ENCODE peak calls at places on chromosomes 13 and 19, in ten cellular contexts. H, Z, P, C, Y, F, R, W, N and O are unnamed samples.

GRCh38 chr19:46211201-46211881 is 18.2 kb upstream of the IGFL1 start:
- DNase-seq in N (peak), H (peak), R (peak), P (peak), C (no peak), W (no peak), F (no peak), Z (no peak), Y (no peak), O (no peak)

GRCh38 chr13:29887651-29888050 is 37.2 kb upstream of the UBL3 start:
- DNase-seq in F (no peak), Y (no peak), W (no peak), N (no peak), P (no peak), H (no peak), C (no peak), R (no peak), Z (no peak), O (no peak)

GRCh38 chr13:51785592-51786424 is 18.2 kb downstream of the DHRS12 start:
- DNase-seq in N (peak), F (peak), P (peak), Y (peak), W (peak), Z (peak), C (no peak), H (no peak), R (peak), O (no peak)

GRCh38 chr13:114099191-114099590 is 33.2 kb downstream of the RASA3 start:
- DNase-seq in H (peak), F (peak), C (peak), W (peak), P (peak), N (no peak), Z (peak), Y (peak), R (peak), O (peak)

GRCh38 chr13:86870388-86870966 is 800.7 kb upstream of the SLITRK5 start:
- DNase-seq in P (no peak), N (no peak), C (no peak), Y (no peak), F (peak), H (peak), W (peak), R (no peak), Z (no peak), O (no peak)

GRCh38 chr19:32457540-32457939 is 52.0 kb downstream of the DPY19L3 start:
- DNase-seq in C (no peak), Y (no peak), R (no peak), W (no peak), N (no peak), H (no peak), P (no peak), F (no peak), Z (no peak), O (no peak)

GRCh38 chr13:110265682-110266430 is 41.1 kb downstream of the COL4A1 start:
- DNase-seq in Z (no peak), R (peak), F (no peak), N (no peak), W (no peak), Y (no peak), P (no peak), H (no peak), C (no peak), O (no peak)

GRCh38 chr13:93477238-93477637 is 250.6 kb downstream of the GPC6 start:
- DNase-seq in R (no peak), P (no peak), W (no peak), Z (no peak), Y (no peak), N (no peak), F (no peak), C (no peak), H (no peak), O (no peak)

GRCh38 chr13:51644649-51645048 is 60.4 kb downstream of the WDFY2 start:
- DNase-seq in P (no peak), H (peak), N (no peak), C (peak), Y (no peak), W (peak), F (no peak), R (no peak), Z (no peak), O (no peak)

GRCh38 chr19:42113641-42114348 is 18.5 kb downstream of the POU2F2 start:
- DNase-seq in N (peak), P (no peak), F (no peak), C (no peak), Z (no peak), R (peak), W (peak), H (peak), Y (no peak), O (no peak)
- TF ChIP-seq CTCF in N (peak), P (no peak), F (peak), C (no peak), Z (no peak), R (no peak), W (peak), H (peak), Y (no peak), O (no peak)

GRCh38 chr19:56567274-56568120 is at the start of gene ZNF470:
- DNase-seq in W (peak), N (peak), R (peak), C (peak), F (peak), Z (peak), H (peak), P (peak), Y (peak), O (peak)
- TF ChIP-seq POLR2A in W (no peak), N (peak), R (peak), C (peak), F (no peak), Z (peak), H (peak), P (no peak), Y (peak), O (no peak)

GRCh38 chr19:47422417-47423163 is 3.3 kb upstream of the MEIS3 start:
- DNase-seq in H (no peak), R (no peak), P (no peak), Y (no peak), W (no peak), N (no peak), Z (no peak), F (no peak), C (no peak), O (no peak)
- TF ChIP-seq CTCF in H (no peak), R (no peak), P (no peak), Y (no peak), W (no peak), N (no peak), Z (no peak), F (no peak), C (no peak), O (no peak)

GRCh38 chr19:1206733-1207301 is 1.2 kb downstream of the STK11 start:
- DNase-seq in P (peak), R (no peak), Z (peak), Y (no peak), H (peak), C (peak), W (peak), F (peak), N (no peak), O (no peak)

GRCh38 chr19:1206063-1206732 is 620 bp downstream of the STK11 start:
- DNase-seq in R (no peak), H (no peak), W (no peak), Z (peak), P (no peak), N (no peak), Y (no peak), F (no peak), C (peak), O (no peak)

GRCh38 chr19:1210227-1210538 is 4.6 kb downstream of the STK11 start:
- DNase-seq in W (no peak), H (no peak), Y (no peak), R (peak), C (peak), F (no peak), N (no peak), Z (no peak), P (no peak), O (no peak)

GRCh38 chr19:1199531-1199930 is 6.0 kb upstream of the STK11 start:
- DNase-seq in R (no peak), C (no peak), H (no peak), W (no peak), Y (no peak), Z (no peak), F (no peak), P (no peak), N (no peak), O (no peak)

GRCh38 chr19:1205114-1206062 is at the start of gene STK11:
- DNase-seq in F (peak), C (peak), P (peak), H (peak), Z (peak), Y (peak), W (peak), R (peak), N (peak), O (peak)
- TF ChIP-seq POLR2A in F (peak), C (peak), P (peak), H (peak), Z (peak), Y (peak), W (peak), R (peak), N (peak), O (no peak)

DNA sequence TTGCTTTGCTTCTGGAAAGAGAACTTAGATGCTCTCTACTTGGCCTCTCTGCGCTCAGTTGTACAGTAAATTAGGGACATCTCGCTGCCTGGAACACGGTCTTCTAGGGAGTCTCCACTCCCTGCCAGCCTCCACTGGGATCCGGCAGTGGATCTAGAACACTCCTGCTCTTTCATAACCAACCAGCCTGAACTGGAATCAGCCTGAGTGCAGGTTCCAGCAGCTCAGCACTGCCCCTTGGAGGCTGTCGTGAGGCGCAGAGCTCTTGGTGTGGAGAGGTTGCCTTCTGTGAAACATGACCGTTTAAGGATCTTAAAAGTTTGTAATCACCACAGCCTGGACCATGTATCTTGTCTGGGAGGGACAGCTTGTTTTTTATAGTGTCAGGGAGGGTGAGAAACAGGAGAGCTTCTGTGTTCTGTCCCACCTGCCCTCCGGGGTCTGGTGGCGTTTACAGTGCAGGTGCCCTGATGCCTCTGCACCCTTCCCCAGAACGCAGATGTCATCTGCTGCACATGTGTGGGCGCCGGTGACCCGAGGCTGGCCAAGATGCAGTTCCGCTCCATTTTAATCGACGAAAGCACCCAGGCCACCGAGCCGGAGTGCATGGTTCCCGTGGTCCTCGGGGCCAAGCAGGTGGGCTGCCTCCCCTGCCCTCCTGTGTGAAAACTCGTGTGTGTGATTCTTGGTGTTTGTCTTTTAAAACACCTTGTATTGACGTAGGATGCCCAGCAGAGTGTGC is 24.8 kb downstream of the UPF1 start:
- DNase-seq in P (no peak), R (no peak), Z (no peak), Y (no peak), C (no peak), W (peak), H (peak), N (no peak), F (peak), O (no peak)
- TF ChIP-seq CTCF in P (no peak), R (no peak), Z (no peak), Y (no peak), C (no peak), W (peak), H (no peak), N (no peak), F (peak), O (no peak)

GRCh38 chr13:49690990-49691886 is at the start of gene EBPL:
- DNase-seq in C (peak), Y (peak), F (peak), W (peak), N (peak), Z (peak), R (peak), P (peak), H (peak), O (peak)
- TF ChIP-seq POLR2A in C (peak), Y (no peak), F (peak), W (peak), N (peak), Z (peak), R (peak), P (no peak), H (peak), O (no peak)

GRCh38 chr13:41847216-41847615 is 113.7 kb downstream of the VWA8 start:
- DNase-seq in P (no peak), W (no peak), Y (no peak), H (no peak), Z (no peak), R (no peak), C (no peak), N (no peak), F (no peak), O (no peak)

DNA sequence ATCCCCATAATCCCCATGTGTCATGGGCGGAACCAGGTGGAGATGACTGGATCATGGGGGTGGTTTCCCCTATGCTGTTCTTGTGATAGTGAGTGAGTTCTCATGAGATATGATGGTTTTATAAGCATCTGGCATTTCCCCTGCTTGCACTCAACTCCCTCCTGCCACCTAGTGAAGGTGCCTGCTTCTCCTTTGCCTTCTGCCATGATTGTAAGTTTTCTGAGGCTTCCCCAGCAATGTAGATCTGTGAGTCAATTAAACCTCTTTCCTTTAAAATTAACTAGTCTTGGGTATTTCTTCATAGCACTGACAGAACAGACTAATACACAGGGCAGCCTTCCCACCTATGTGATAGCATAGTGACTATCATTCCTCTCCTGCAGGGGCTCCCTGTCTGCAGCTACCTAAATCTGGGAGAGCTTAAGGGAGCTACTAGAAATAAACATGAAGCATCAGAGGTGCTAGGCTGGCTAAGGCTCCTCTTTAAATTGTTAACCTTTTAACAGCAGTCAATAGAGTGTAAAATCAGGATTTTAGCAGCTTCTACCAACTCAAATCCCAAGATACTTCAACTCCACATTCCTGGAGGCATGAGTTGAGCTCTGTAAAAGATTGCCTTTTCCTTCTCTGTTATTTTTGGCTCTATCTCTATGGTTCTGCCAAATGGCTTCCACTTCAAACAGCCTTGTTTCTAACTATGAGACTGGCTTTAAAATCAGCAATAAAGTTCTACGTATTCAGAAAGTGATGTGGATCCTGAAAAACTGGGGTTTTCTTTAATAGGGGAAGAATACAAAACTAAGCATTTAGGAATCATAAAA is 112.3 kb downstream of the VWA8 start:
- DNase-seq in Z (no peak), N (no peak), W (no peak), Y (no peak), H (no peak), C (no peak), P (no peak), F (no peak), R (no peak), O (no peak)
- TF ChIP-seq CTCF in Z (no peak), N (peak), W (no peak), Y (no peak), H (peak), C (peak), P (no peak), F (no peak), R (no peak), O (no peak)

DNA sequence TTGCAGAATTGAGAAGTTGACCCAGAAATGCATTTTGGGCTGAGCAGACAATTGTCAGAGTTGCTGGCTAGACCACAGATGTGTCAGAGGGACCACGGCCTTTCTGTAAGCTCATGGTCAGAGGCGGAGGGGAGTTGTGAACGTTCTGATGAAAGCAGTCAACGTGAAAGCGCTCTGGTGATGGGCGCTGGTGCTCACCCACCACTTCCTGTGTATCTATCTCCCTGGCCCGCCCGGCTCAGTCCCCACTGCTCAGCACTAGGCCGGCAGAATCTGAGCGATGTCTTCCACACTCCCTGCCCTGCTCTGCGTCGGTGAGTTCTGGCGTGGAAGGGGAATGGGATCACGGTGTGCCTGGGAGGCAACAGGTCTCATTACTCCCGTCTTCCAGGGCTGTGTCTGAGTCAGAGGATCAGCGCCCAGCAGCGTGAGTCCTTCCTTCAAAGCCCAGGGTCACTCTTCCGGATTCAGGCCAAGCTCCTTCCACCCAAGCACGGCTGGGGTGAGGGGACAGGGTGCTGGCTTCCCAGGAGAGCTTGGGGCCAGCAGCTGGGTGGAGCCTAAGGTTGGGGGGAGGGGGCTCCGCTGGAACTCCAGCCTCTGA is at the start of gene NCR1:
- DNase-seq in P (no peak), F (peak), Y (no peak), R (no peak), H (no peak), W (peak), N (no peak), Z (no peak), C (peak), O (no peak)
- TF ChIP-seq POLR2A in P (no peak), F (peak), Y (no peak), R (no peak), H (no peak), W (no peak), N (no peak), Z (no peak), C (peak), O (no peak)

DNA sequence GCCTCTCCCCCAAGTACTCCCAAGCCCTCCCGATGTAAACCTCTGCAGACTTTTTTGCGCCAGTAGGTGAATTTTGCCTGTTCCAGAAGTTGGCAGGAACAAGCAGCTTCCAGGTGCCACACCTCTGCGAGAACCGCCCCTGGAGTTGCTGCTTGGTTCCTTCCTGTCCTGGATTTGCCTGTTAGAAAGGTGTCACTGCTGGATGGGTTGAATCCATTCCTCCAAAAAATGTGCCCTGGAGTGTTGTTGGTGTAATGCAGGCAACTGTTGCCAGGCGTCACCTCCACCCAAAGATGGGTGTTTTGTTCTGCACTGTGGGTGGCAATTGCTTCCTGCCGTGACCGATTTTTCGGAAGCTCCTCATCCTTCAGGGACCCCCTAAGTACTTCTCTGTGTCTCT is 5.7 kb downstream of the PGPEP1 start:
- DNase-seq in P (no peak), W (no peak), C (no peak), N (no peak), R (no peak), H (peak), Y (no peak), F (no peak), Z (no peak), O (no peak)
- TF ChIP-seq CTCF in P (no peak), W (no peak), C (no peak), N (no peak), R (no peak), H (no peak), Y (no peak), F (no peak), Z (no peak), O (no peak)